ENCODE peak calls at places on chromosomes 11 and 22, in ten cellular contexts. W, Y, V, G, E, H, R, N, B and P are unnamed samples.

GRCh38 chr11:75445315-75445953 is 12.4 kb upstream of the KLHL35 start:
- DNase-seq in W (peak), Y (peak), V (peak), G (peak), E (peak), H (peak), R (peak), N (peak), B (peak), P (no peak)

GRCh38 chr11:124070906-124071621 is 29.9 kb upstream of the OR10G7 start:
- DNase-seq in W (peak), Y (peak), V (peak), G (peak), E (peak), H (peak), R (peak), N (no peak), B (no peak), P (peak)

GRCh38 chr22:45503816-45504702 is 1.4 kb downstream of the FBLN1 start:
- DNase-seq in W (peak), Y (no peak), V (no peak), G (no peak), E (no peak), H (no peak), R (peak), N (no peak), B (no peak), P (no peak)

GRCh38 chr22:23088199-23088604 is 17.9 kb downstream of the GNAZ start:
- DNase-seq in W (no peak), Y (peak), V (no peak), G (no peak), E (no peak), H (no peak), R (no peak), N (no peak), B (no peak), P (no peak)

GRCh38 chr11:26709057-26709456 is 12.8 kb downstream of the SLC5A12 start:
- DNase-seq in W (no peak), Y (no peak), V (no peak), G (no peak), E (no peak), H (no peak), R (no peak), N (no peak), B (no peak), P (no peak)

GRCh38 chr22:20256562-20257473 is 11.3 kb downstream of the RTN4R start:
- DNase-seq in W (no peak), Y (no peak), V (no peak), G (no peak), E (no peak), H (no peak), R (no peak), N (no peak), B (no peak), P (no peak)

GRCh38 chr11:30983143-30983542 is 386.4 kb downstream of the DCDC1 start:
- DNase-seq in W (no peak), Y (no peak), V (no peak), G (no peak), E (no peak), H (no peak), R (no peak), N (no peak), B (no peak), P (no peak)

GRCh38 chr11:68270334-68271022 is 1.3 kb downstream of the C11orf24 start:
- DNase-seq in W (no peak), Y (no peak), V (no peak), G (no peak), E (no peak), H (no peak), R (no peak), N (no peak), B (no peak), P (no peak)